ENCODE peak calls at places on chromosome 2, in nine cellular contexts. W is mucosa of gallbladder; N is C1 segment of cervical spinal cord; M is colonic mucosa; G is adrenal gland; R is GM04503; F is fibroblast of villous mesenchyme; D is activated T-cell treated with anti-CD3 and anti-CD28 coated beads, Interleukin-2, amount 50 U/mL, for 48 hours; O is HAP-1. S is an unnamed sample.

GRCh38 chr2:18378020-18378653 is 182.3 kb downstream of the RDH14 start:
- DNase-seq in W (peak; percentile 23), N (no peak), M (peak; percentile 24), G (peak; percentile 39), R (no peak), F (peak; percentile 53), D (peak; percentile 26), O (peak; percentile 70), S (peak; percentile 23)

GRCh38 chr2:1829831-1830230 is 85.5 kb upstream of the PXDN start:
- DNase-seq in W (no peak), N (no peak), M (no peak), G (no peak), R (no peak), F (no peak), D (no peak), O (no peak), S (no peak)

GRCh38 chr2:10547011-10547410 is 98.9 kb upstream of the ODC1 start:
- DNase-seq in W (no peak), N (no peak), M (no peak), G (no peak), R (no peak), F (no peak), D (no peak), O (no peak), S (no peak)

GRCh38 chr2:134224005-134224404 is 29.9 kb upstream of the MGAT5 start:
- DNase-seq in W (no peak), N (no peak), M (no peak), G (no peak), R (no peak), F (peak; percentile 75), D (no peak), O (no peak), S (no peak)

GRCh38 chr2:96608459-96609455 is 29.4 kb downstream of the KANSL3 start:
- DNase-seq in W (no peak), N (peak; percentile 10), M (no peak), G (no peak), R (peak; percentile 29), F (peak; percentile 62), D (no peak), O (no peak), S (no peak)

GRCh38 chr2:6812857-6813530 is 52.7 kb downstream of the CMPK2 start:
- DNase-seq in W (no peak), N (no peak), M (no peak), G (no peak), R (no peak), F (no peak), D (no peak), O (no peak), S (no peak)

GRCh38 chr2:108106746-108107145 is 120.4 kb downstream of the SLC5A7 start:
- DNase-seq in W (no peak), N (no peak), M (no peak), G (no peak), R (no peak), F (no peak), D (no peak), O (no peak), S (no peak)

GRCh38 chr2:128726911-128727310 is 408.2 kb upstream of the HS6ST1 start:
- DNase-seq in W (no peak), N (no peak), M (no peak), G (no peak), R (no peak), F (no peak), D (no peak), O (no peak), S (no peak)

GRCh38 chr2:160225722-160226121 is 25.6 kb upstream of the ITGB6 start:
- DNase-seq in W (peak; percentile 37), N (no peak), M (no peak), G (no peak), R (no peak), F (no peak), D (no peak), O (no peak), S (peak; percentile 78)

GRCh38 chr2:74894261-74895030 is 60.5 kb downstream of the HK2 start:
- DNase-seq in W (no peak), N (no peak), M (no peak), G (no peak), R (peak; percentile 66), F (peak; percentile 55), D (no peak), O (no peak), S (no peak)

GRCh38 chr2:33267745-33268144 is 208.7 kb upstream of the RASGRP3 start:
- DNase-seq in W (no peak), N (no peak), M (no peak), G (no peak), R (no peak), F (peak; percentile 66), D (no peak), O (no peak), S (no peak)

GRCh38 chr2:19835818-19836281 is 65.9 kb downstream of the TTC32 start:
- DNase-seq in W (peak; percentile 37), N (no peak), M (no peak), G (no peak), R (no peak), F (no peak), D (no peak), O (no peak), S (no peak)

GRCh38 chr2:173881466-173881865 is 83.7 kb downstream of the SP3 start:
- DNase-seq in W (no peak), N (no peak), M (peak; percentile 29), G (peak; percentile 43), R (no peak), F (peak; percentile 48), D (no peak), O (no peak), S (no peak)

GRCh38 chr2:105934467-105934866 is 189.8 kb downstream of the NCK2 start:
- DNase-seq in W (no peak), N (no peak), M (no peak), G (no peak), R (no peak), F (no peak), D (no peak), O (no peak), S (no peak)

GRCh38 chr2:74576830-74577229 is 22.3 kb downstream of the DOK1 start:
- DNase-seq in W (peak; percentile 30), N (peak; percentile 9), M (no peak), G (peak; percentile 40), R (peak; percentile 94), F (peak; percentile 81), D (no peak), O (no peak), S (peak; percentile 57)

GRCh38 chr2:134233733-134234135 is 20.1 kb upstream of the MGAT5 start:
- DNase-seq in W (no peak), N (no peak), M (no peak), G (no peak), R (no peak), F (no peak), D (no peak), O (no peak), S (no peak)

GRCh38 chr2:168699834-168700417 is 102.5 kb upstream of the NOSTRIN start:
- DNase-seq in W (peak; percentile 82), N (no peak), M (peak; percentile 93), G (peak; percentile 94), R (peak; percentile 22), F (peak; percentile 91), D (no peak), O (no peak), S (peak; percentile 25)

GRCh38 chr2:241882090-241882625 is 12.6 kb downstream of the RTP5 start:
- DNase-seq in W (peak; percentile 70), N (peak; percentile 68), M (peak; percentile 72), G (peak; percentile 63), R (no peak), F (peak; percentile 14), D (peak; percentile 86), O (peak; percentile 59), S (peak; percentile 69)

GRCh38 chr2:181953773-181954537 is 31.7 kb upstream of the PPP1R1C start:
- DNase-seq in W (peak; percentile 79), N (peak; percentile 4), M (peak; percentile 83), G (peak; percentile 65), R (no peak), F (peak; percentile 75), D (peak; percentile 70), O (peak; percentile 83), S (peak; percentile 61)

GRCh38 chr2:65429799-65430514 is 2.4 kb downstream of the SPRED2 start:
- DNase-seq in W (no peak), N (no peak), M (peak; percentile 65), G (no peak), R (no peak), F (no peak), D (no peak), O (no peak), S (peak; percentile 36)

GRCh38 chr2:10126627-10127026 is 4.1 kb downstream of the RRM2 start:
- DNase-seq in W (no peak), N (no peak), M (no peak), G (peak; percentile 65), R (no peak), F (peak; percentile 85), D (no peak), O (no peak), S (no peak)

S was measured in prostate gland.